ENCODE peak calls at places on chromosomes 4 and X, in nine cellular contexts. F, T, Y, Q, D, V, C, W and I are unnamed samples.

GRCh38 chr4:159776915-159777314 is 674.0 kb downstream of the RAPGEF2 start:
- DNase-seq in Y (no peak), V (no peak), C (no peak), F (no peak), D (no peak), Q (no peak), W (no peak), T (no peak), I (no peak)

GRCh38 chr4:114383055-114383454 is 215.6 kb upstream of the UGT8 start:
- DNase-seq in F (no peak), Q (no peak), V (no peak), D (no peak), C (no peak), Y (no peak), T (no peak), W (no peak), I (no peak)

GRCh38 chrX:10597871-10598270 is 22.5 kb downstream of the MID1 start:
- DNase-seq in F (no peak), C (no peak), D (no peak), T (no peak), Y (peak; percentile 23), V (no peak), Q (no peak), W (no peak), I (no peak)

GRCh38 chr4:86977621-86978184 is 42.9 kb downstream of the AFF1 start:
- DNase-seq in V (peak; percentile 10), Q (peak; percentile 75), W (no peak), C (no peak), D (no peak), Y (no peak), F (no peak), T (no peak), I (no peak)

GRCh38 chr4:95539056-95539455 is 9.7 kb downstream of the UNC5C start:
- DNase-seq in D (no peak), Q (no peak), T (no peak), F (no peak), C (no peak), W (no peak), V (no peak), Y (no peak), I (no peak)

GRCh38 chrX:2863646-2864045 is 34.9 kb downstream of the GYG2 start:
- DNase-seq in C (no peak), D (no peak), F (no peak), T (no peak), Q (peak; percentile 1), W (no peak), Y (no peak), V (no peak), I (no peak)

GRCh38 chr4:146342600-146343192 is 128.4 kb downstream of the REELD1 start:
- DNase-seq in Y (peak; percentile 42), D (no peak), C (no peak), V (peak; percentile 9), F (no peak), Q (no peak), T (peak; percentile 15), W (no peak), I (no peak)

GRCh38 chr4:121633642-121634041 is 63.1 kb downstream of the ANXA5 start:
- DNase-seq in C (no peak), T (no peak), Q (no peak), W (no peak), F (no peak), D (no peak), Y (no peak), V (no peak), I (no peak)

GRCh38 chr4:113901994-113902787 is 77.3 kb downstream of the ARSJ start:
- DNase-seq in Q (no peak), T (no peak), D (peak; percentile 78), Y (no peak), C (no peak), F (peak; percentile 73), V (peak; percentile 89), W (no peak), I (peak; percentile 16)

GRCh38 chr4:2930821-2931764 is 32.1 kb downstream of the NOP14 start:
- DNase-seq in Y (no peak), V (peak; percentile 47), Q (no peak), W (no peak), C (peak; percentile 23), D (peak; percentile 81), F (peak; percentile 89), T (no peak), I (no peak)

GRCh38 chrX:71606536-71607216 is 11.6 kb downstream of the CXCR3 start:
- DNase-seq in Q (no peak), Y (peak; percentile 26), W (no peak), T (no peak), D (peak; percentile 56), F (no peak), V (no peak), C (no peak), I (no peak)

GRCh38 chrX:2967998-2968909 is 38.1 kb upstream of the ARSH start:
- DNase-seq in T (peak; percentile 46), F (peak; percentile 23), W (no peak), D (no peak), Q (peak; percentile 0), C (no peak), Y (no peak), V (peak; percentile 25), I (no peak)

GRCh38 chr4:7066006-7066405 is 1.9 kb downstream of the GRPEL1 start:
- DNase-seq in C (no peak), Q (no peak), F (no peak), D (no peak), Y (no peak), T (no peak), V (no peak), W (no peak), I (no peak)

GRCh38 chr4:86482851-86483490 is 111.1 kb upstream of the PTPN13 start:
- DNase-seq in Y (no peak), C (no peak), V (no peak), Q (no peak), D (no peak), W (no peak), F (no peak), T (peak; percentile 50), I (no peak)

GRCh38 chr4:1410491-1411325 is 4.5 kb upstream of the NKX1-1 start:
- DNase-seq in W (no peak), C (no peak), Q (no peak), T (peak; percentile 96), F (no peak), Y (peak; percentile 38), D (no peak), V (no peak), I (peak; percentile 96)

GRCh38 chr4:84937381-84937977 is 29.0 kb downstream of the WDFY3 start:
- DNase-seq in F (no peak), Q (no peak), V (no peak), Y (no peak), T (no peak), W (no peak), D (no peak), C (no peak), I (no peak)

GRCh38 chr4:143336828-143337599 is at the start of gene GAB1:
- DNase-seq in T (peak; percentile 66), W (peak; percentile 79), Q (no peak), V (peak; percentile 68), D (peak; percentile 94), Y (peak; percentile 94), C (peak; percentile 80), F (peak; percentile 83), I (peak; percentile 63)
- TF ChIP-seq CTCF in T (peak; percentile 48), W (peak; percentile 14), Q (no peak), V (peak; percentile 43), D (no peak), Y (no peak), C (no peak), F (no peak), I (peak; percentile 40)

GRCh38 chr4:16867827-16868226 is 30.6 kb downstream of the LDB2 start:
- DNase-seq in Y (no peak), C (no peak), Q (no peak), W (no peak), D (no peak), T (no peak), F (no peak), V (no peak), I (no peak)

GRCh38 chr4:16865209-16865896 is 33.1 kb downstream of the LDB2 start:
- DNase-seq in T (no peak), F (no peak), V (no peak), W (no peak), C (no peak), Y (no peak), Q (no peak), D (no peak), I (no peak)

GRCh38 chr4:16868674-16869073 is 29.8 kb downstream of the LDB2 start:
- DNase-seq in V (no peak), Q (no peak), F (no peak), D (no peak), T (no peak), Y (no peak), W (no peak), C (no peak), I (no peak)

GRCh38 chr4:16865897-16866283 is 32.6 kb downstream of the LDB2 start:
- DNase-seq in C (no peak), Y (no peak), W (no peak), T (no peak), Q (no peak), V (no peak), F (no peak), D (no peak), I (no peak)

GRCh38 chr4:16866974-16867373 is 31.5 kb downstream of the LDB2 start:
- DNase-seq in Y (no peak), C (no peak), W (no peak), Q (no peak), D (no peak), V (no peak), T (no peak), F (no peak), I (no peak)
- TF ChIP-seq CTCF in Y (no peak), C (no peak), W (no peak), Q (no peak), D (no peak), V (no peak), T (no peak), F (no peak), I (no peak)

DNA sequence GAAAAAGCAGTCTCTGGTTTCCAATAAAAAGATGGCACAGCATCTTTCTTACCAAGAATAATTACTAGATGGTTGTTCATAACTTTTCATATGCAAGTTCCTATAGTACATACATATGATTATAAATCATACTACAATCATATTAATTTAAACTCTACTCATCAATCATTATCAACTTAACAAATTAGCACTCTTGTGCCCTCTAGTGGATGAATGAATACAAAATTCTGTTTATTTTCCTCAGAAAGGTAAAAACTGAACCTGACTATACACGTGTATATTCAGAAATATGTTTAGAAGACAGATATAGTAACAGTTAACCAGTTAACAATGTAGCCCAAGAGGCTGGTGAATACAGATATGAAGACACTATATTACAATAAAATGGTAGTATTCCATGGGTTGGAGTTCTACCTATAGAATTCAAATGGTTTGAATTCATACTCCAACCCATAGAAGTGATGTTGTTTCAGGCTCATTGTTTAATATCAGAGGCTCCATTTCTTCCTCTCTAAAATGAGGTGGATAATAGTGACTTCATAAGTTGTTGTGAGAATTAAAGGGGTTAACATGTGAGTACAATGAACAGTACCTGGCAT is 100.0 kb downstream of the ADAMTS3 start:
- DNase-seq in V (no peak), T (no peak), F (no peak), Y (peak; percentile 34), C (no peak), W (no peak), Q (peak; percentile 2), D (no peak), I (no peak)
- TF ChIP-seq CTCF in V (peak; percentile 64), T (peak; percentile 85), F (peak; percentile 28), Y (peak; percentile 86), C (peak; percentile 49), W (peak; percentile 28), Q (no peak), D (peak; percentile 38), I (peak; percentile 75)

GRCh38 chr4:27176400-27176799 is 315.8 kb downstream of the STIM2 start:
- DNase-seq in Q (no peak), F (no peak), C (no peak), W (no peak), Y (peak; percentile 25), T (no peak), D (no peak), V (no peak), I (no peak)
- TF ChIP-seq CTCF in Q (peak; percentile 69), F (peak; percentile 12), C (no peak), W (peak; percentile 29), Y (peak; percentile 64), T (peak; percentile 64), D (no peak), V (peak; percentile 19), I (peak; percentile 58)